ENCODE peak calls at places on chromosomes 3 and 15, in seven cellular contexts. J, B, T, A, M, I and G are unnamed samples.

GRCh38 chr15:98650871-98651481 is 2.6 kb downstream of the IGF1R start:
- DNase-seq in T (no peak), A (peak; percentile 55), M (no peak), J (peak; percentile 39), B (peak; percentile 40), I (no peak), G (no peak)

GRCh38 chr3:158792709-158793108 is 9.1 kb upstream of the MFSD1 start:
- DNase-seq in M (no peak), B (peak; percentile 94), T (no peak), J (no peak), I (peak; percentile 72), A (peak; percentile 99), G (no peak)

GRCh38 chr15:72706266-72706665 is 20.3 kb downstream of the BBS4 start:
- DNase-seq in A (peak; percentile 30), J (no peak), M (no peak), I (no peak), B (no peak), T (no peak), G (no peak)

GRCh38 chr3:54822206-54822605 is 105.7 kb downstream of the LRTM1 start:
- DNase-seq in I (no peak), M (no peak), T (peak; percentile 54), A (peak; percentile 31), B (peak; percentile 39), J (no peak), G (no peak)

GRCh38 chr3:126081618-126082333 is 2.1 kb downstream of the SLC41A3 start:
- DNase-seq in B (peak; percentile 59), M (peak; percentile 10), I (no peak), J (peak; percentile 12), T (peak; percentile 70), A (peak; percentile 54), G (no peak)

GRCh38 chr3:38543602-38544001 is 47.5 kb downstream of the EXOG start:
- DNase-seq in T (no peak), A (no peak), M (no peak), B (no peak), J (no peak), I (no peak), G (no peak)

GRCh38 chr15:84598993-84599392 is 1.8 kb upstream of the ZSCAN2 start:
- DNase-seq in B (peak; percentile 73), T (no peak), M (peak; percentile 19), I (peak; percentile 20), A (peak; percentile 72), J (no peak), G (no peak)

GRCh38 chr3:140953028-140953960 is 11.7 kb downstream of the SLC25A36 start:
- DNase-seq in I (peak; percentile 18), T (no peak), M (no peak), A (peak; percentile 81), B (peak; percentile 50), J (no peak), G (no peak)

GRCh38 chr3:13866406-13866965 is 13.4 kb downstream of the WNT7A start:
- DNase-seq in B (no peak), I (no peak), M (peak; percentile 40), T (no peak), J (peak; percentile 87), A (no peak), G (no peak)

GRCh38 chr3:185843635-185844034 is 18.8 kb upstream of the IGF2BP2 start:
- DNase-seq in B (no peak), J (no peak), M (no peak), A (no peak), T (no peak), I (no peak), G (no peak)

GRCh38 chr3:156812521-156813335 is 13.4 kb upstream of the LEKR1 start:
- DNase-seq in B (peak; percentile 76), M (no peak), J (no peak), I (no peak), T (no peak), A (peak; percentile 70), G (no peak)

GRCh38 chr15:77499087-77499765 is 78.5 kb downstream of the HMG20A start:
- DNase-seq in B (no peak), A (no peak), T (no peak), M (no peak), J (no peak), I (no peak), G (no peak)

GRCh38 chr15:68310811-68311463 is 33.4 kb downstream of the FEM1B start:
- DNase-seq in M (no peak), B (no peak), A (no peak), J (no peak), T (peak; percentile 37), I (no peak), G (no peak)

GRCh38 chr3:177447938-177448337 is 250.7 kb upstream of the TBL1XR1 start:
- DNase-seq in A (no peak), M (no peak), J (no peak), B (no peak), T (peak; percentile 77), I (no peak), G (no peak)

GRCh38 chr3:94862703-94863102 is 799.8 kb downstream of the NSUN3 start:
- DNase-seq in T (no peak), M (no peak), B (peak; percentile 50), I (no peak), J (no peak), A (peak; percentile 30), G (no peak)

GRCh38 chr15:78396976-78397375 is 41.0 kb upstream of the IREB2 start:
- DNase-seq in I (no peak), J (no peak), B (peak; percentile 17), M (no peak), T (peak; percentile 75), A (peak; percentile 23), G (no peak)

GRCh38 chr3:183278479-183279088 is 25.5 kb downstream of the B3GNT5 start:
- DNase-seq in A (no peak), M (no peak), I (no peak), T (no peak), J (no peak), B (peak; percentile 71), G (no peak)

GRCh38 chr3:78941587-78941986 is 826.2 kb downstream of the ROBO1 start:
- DNase-seq in B (peak; percentile 90), J (no peak), M (no peak), T (no peak), A (peak; percentile 92), I (peak; percentile 80), G (no peak)

GRCh38 chr3:124812291-124813265 is 74.6 kb downstream of the ITGB5 start:
- DNase-seq in I (peak; percentile 95), A (peak; percentile 97), J (no peak), M (no peak), B (peak; percentile 98), T (peak; percentile 63), G (no peak)

GRCh38 chr15:68783226-68784054 is 37.3 kb downstream of the ANP32A start:
- DNase-seq in B (no peak), A (no peak), I (no peak), T (peak; percentile 46), M (peak; percentile 60), J (peak; percentile 59), G (no peak)

GRCh38 chr3:113117511-113118302 is 93.7 kb upstream of the BOC start:
- DNase-seq in A (peak; percentile 47), T (no peak), J (no peak), B (peak; percentile 78), I (peak; percentile 63), M (no peak), G (no peak)

GRCh38 chr15:45148076-45149059 is 18.6 kb downstream of the DUOX1 start:
- DNase-seq in M (no peak), B (no peak), I (no peak), J (no peak), A (no peak), T (no peak), G (no peak)

GRCh38 chr15:81785181-81785580 is 260.6 kb downstream of the MEX3B start:
- DNase-seq in T (no peak), A (no peak), J (no peak), I (no peak), B (no peak), M (no peak), G (no peak)

GRCh38 chr15:76987896-76988860 is 6.7 kb upstream of the PSTPIP1 start:
- DNase-seq in T (no peak), B (peak; percentile 53), I (no peak), A (no peak), M (peak; percentile 79), J (no peak), G (peak; percentile 85)

GRCh38 chr3:36959821-36960220 is 15.0 kb upstream of the TRANK1 start:
- DNase-seq in B (peak; percentile 28), M (no peak), T (no peak), I (no peak), A (no peak), J (no peak), G (no peak)

GRCh38 chr15:48242531-48242930 is 36.4 kb downstream of the SLC12A1 start:
- DNase-seq in I (no peak), J (no peak), B (no peak), A (no peak), T (no peak), M (no peak), G (no peak)

GRCh38 chr3:176046717-176047116 is 1150.6 kb downstream of the TBL1XR1 start:
- DNase-seq in J (no peak), M (no peak), A (no peak), B (no peak), I (no peak), T (no peak), G (no peak)

GRCh38 chr15:91271565-91272153 is 171.6 kb downstream of the SV2B start:
- DNase-seq in M (peak; percentile 48), J (peak; percentile 55), A (peak; percentile 66), I (peak; percentile 29), T (peak; percentile 62), B (peak; percentile 82), G (peak; percentile 35)

GRCh38 chr3:112004664-112005063 is 5.9 kb downstream of the TAGLN3 start:
- DNase-seq in M (no peak), J (no peak), B (no peak), A (no peak), T (no peak), I (no peak), G (no peak)

GRCh38 chr3:186806173-186807055 is at the start of gene RFC4:
- DNase-seq in T (peak; percentile 89), A (peak; percentile 56), I (no peak), B (peak; percentile 69), J (peak; percentile 83), M (peak; percentile 71), G (peak; percentile 79)